ENCODE peak calls at places on chromosome 4, in four cellular contexts. One of them, this sample, is unnamed.

GRCh38 chr4:72326692-72327632 is 242.1 kb downstream of the ADAMTS3 start:
- DNase-seq in HepG2: peak; percentile 33
- DNase-seq in K562: peak; percentile 43
- DNase-seq in GM12878: no peak
- DNase-seq in this sample: no peak

GRCh38 chr4:24434193-24434728 is 150.1 kb downstream of the DHX15 start:
- DNase-seq in HepG2: no peak
- DNase-seq in K562: no peak
- DNase-seq in GM12878: no peak
- DNase-seq in this sample: no peak

GRCh38 chr4:47623916-47624554 is 139.0 kb downstream of the ATP10D start:
- DNase-seq in HepG2: no peak
- DNase-seq in K562: no peak
- DNase-seq in GM12878: no peak
- DNase-seq in this sample: no peak

GRCh38 chr4:156838761-156839160 is 132.8 kb downstream of the PDGFC start:
- DNase-seq in HepG2: no peak
- DNase-seq in K562: no peak
- DNase-seq in GM12878: no peak
- DNase-seq in this sample: no peak

GRCh38 chr4:48673537-48673936 is 106.5 kb downstream of the FRYL start:
- DNase-seq in HepG2: no peak
- DNase-seq in K562: no peak
- DNase-seq in GM12878: no peak
- DNase-seq in this sample: no peak

GRCh38 chr4:188905248-188905647 is 766.0 kb downstream of the TRIML1 start:
- DNase-seq in HepG2: no peak
- DNase-seq in K562: no peak
- DNase-seq in GM12878: no peak
- DNase-seq in this sample: no peak

GRCh38 chr4:181536753-181537434 is 706.3 kb upstream of the TENM3 start:
- DNase-seq in HepG2: no peak
- DNase-seq in K562: no peak
- DNase-seq in GM12878: no peak
- DNase-seq in this sample: no peak

GRCh38 chr4:73609688-73610087 is 10.5 kb downstream of the RASSF6 start:
- DNase-seq in HepG2: peak; percentile 65
- DNase-seq in K562: no peak
- DNase-seq in GM12878: no peak
- DNase-seq in this sample: no peak

GRCh38 chr4:14607578-14607977 is 394.7 kb upstream of the CPEB2 start:
- DNase-seq in HepG2: no peak
- DNase-seq in K562: no peak
- DNase-seq in GM12878: no peak
- DNase-seq in this sample: no peak

GRCh38 chr4:48315728-48316630 is 25.4 kb upstream of the SLAIN2 start:
- DNase-seq in HepG2: peak; percentile 54
- DNase-seq in K562: peak; percentile 73
- DNase-seq in GM12878: no peak
- DNase-seq in this sample: peak; percentile 16

GRCh38 chr4:48342559-48342878 is 1.2 kb downstream of the SLAIN2 start:
- DNase-seq in HepG2: no peak
- DNase-seq in K562: peak; percentile 33
- DNase-seq in GM12878: no peak
- DNase-seq in this sample: no peak

GRCh38 chr4:2832309-2832980 is 11.2 kb upstream of the ADD1 start:
- DNase-seq in HepG2: no peak
- DNase-seq in K562: no peak
- DNase-seq in GM12878: no peak
- DNase-seq in this sample: no peak

GRCh38 chr4:3311095-3311372 is 18.2 kb downstream of the RGS12 start:
- DNase-seq in HepG2: no peak
- DNase-seq in K562: no peak
- DNase-seq in GM12878: no peak
- DNase-seq in this sample: no peak

GRCh38 chr4:123246085-123246484 is 150.5 kb upstream of the SPRY1 start:
- DNase-seq in HepG2: no peak
- DNase-seq in K562: no peak
- DNase-seq in GM12878: no peak
- DNase-seq in this sample: no peak

GRCh38 chr4:85175190-85175589 is 208.7 kb upstream of the WDFY3 start:
- DNase-seq in HepG2: no peak
- DNase-seq in K562: no peak
- DNase-seq in GM12878: no peak
- DNase-seq in this sample: no peak

GRCh38 chr4:1180663-1181062 is 8.3 kb upstream of the SPON2 start:
- DNase-seq in HepG2: no peak
- DNase-seq in K562: no peak
- DNase-seq in GM12878: no peak
- DNase-seq in this sample: no peak

GRCh38 chr4:1183985-1184773 is 11.8 kb upstream of the SPON2 start:
- DNase-seq in HepG2: no peak
- DNase-seq in K562: no peak
- DNase-seq in GM12878: peak; percentile 64
- DNase-seq in this sample: no peak

GRCh38 chr4:1179089-1179441 is 6.7 kb upstream of the SPON2 start:
- DNase-seq in HepG2: no peak
- DNase-seq in K562: peak; percentile 74
- DNase-seq in GM12878: no peak
- DNase-seq in this sample: no peak

GRCh38 chr4:1179976-1180375 is 7.6 kb upstream of the SPON2 start:
- DNase-seq in HepG2: no peak
- DNase-seq in K562: no peak
- DNase-seq in GM12878: no peak
- DNase-seq in this sample: no peak

DNA sequence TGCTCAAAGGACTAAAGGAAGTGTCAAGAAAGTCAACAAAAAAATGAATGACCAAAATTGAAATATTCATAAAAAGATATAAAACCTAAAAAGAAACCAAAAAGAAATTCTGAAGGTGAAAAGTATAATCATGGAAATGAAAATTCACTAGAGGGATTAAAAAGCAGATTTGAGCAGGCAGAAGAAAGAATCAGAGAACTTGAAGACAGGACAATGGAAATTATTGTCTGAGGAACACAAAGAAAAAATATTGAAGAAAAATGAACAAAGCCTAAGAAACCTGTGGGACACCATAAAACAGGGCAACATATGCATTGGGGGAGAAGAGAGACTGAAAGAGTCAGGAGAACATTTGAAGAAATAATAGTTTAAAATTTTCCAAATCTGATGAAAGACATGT is 9.9 kb upstream of the SPON2 start:
- DNase-seq in HepG2: no peak
- DNase-seq in K562: no peak
- DNase-seq in GM12878: no peak
- DNase-seq in this sample: no peak
- TF ChIP-seq NR2C2 in HepG2: no peak
- TF ChIP-seq NR2C2 in K562: no peak
- TF ChIP-seq NR2C2 in GM12878: no peak
- TF ChIP-seq NR2C2 in this sample: no peak

GRCh38 chr4:107094332-107094731 is 58.2 kb upstream of the DKK2 start:
- DNase-seq in HepG2: peak; percentile 1
- DNase-seq in K562: no peak
- DNase-seq in GM12878: no peak
- DNase-seq in this sample: no peak
- TF ChIP-seq NR2C2 in HepG2: no peak
- TF ChIP-seq NR2C2 in K562: no peak
- TF ChIP-seq NR2C2 in GM12878: no peak
- TF ChIP-seq NR2C2 in this sample: no peak

DNA sequence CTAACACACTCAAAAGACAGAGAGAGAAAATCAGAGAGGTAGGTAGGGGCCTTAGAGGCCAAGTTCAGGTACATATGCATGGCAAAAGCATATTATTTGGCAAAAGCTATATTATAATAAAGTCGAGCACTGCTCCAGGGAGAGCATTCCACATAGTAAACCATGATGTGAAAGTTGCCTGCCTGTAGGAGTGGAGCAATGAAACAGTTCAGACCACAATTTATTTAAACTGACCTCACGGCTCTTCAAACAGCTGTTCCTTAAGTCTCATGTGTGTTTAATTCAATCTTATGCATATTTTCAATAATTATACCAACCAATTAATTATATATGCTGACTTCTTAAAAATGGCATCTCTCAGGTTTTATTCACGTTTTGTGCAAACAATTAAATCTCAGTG is 3.3 kb downstream of the RFC1 start:
- DNase-seq in HepG2: no peak
- DNase-seq in K562: no peak
- DNase-seq in GM12878: no peak
- DNase-seq in this sample: no peak
- TF ChIP-seq NR2C2 in HepG2: no peak
- TF ChIP-seq NR2C2 in K562: no peak
- TF ChIP-seq NR2C2 in GM12878: no peak
- TF ChIP-seq NR2C2 in this sample: no peak

GRCh38 chr4:7873881-7874280 is 65.8 kb downstream of the AFAP1 start:
- DNase-seq in HepG2: no peak
- DNase-seq in K562: no peak
- DNase-seq in GM12878: no peak
- DNase-seq in this sample: no peak

GRCh38 chr4:7874838-7875237 is 64.8 kb downstream of the AFAP1 start:
- DNase-seq in HepG2: no peak
- DNase-seq in K562: no peak
- DNase-seq in GM12878: no peak
- DNase-seq in this sample: no peak

GRCh38 chr4:7877131-7877530 is 62.5 kb downstream of the AFAP1 start:
- DNase-seq in HepG2: no peak
- DNase-seq in K562: no peak
- DNase-seq in GM12878: no peak
- DNase-seq in this sample: no peak

GRCh38 chr4:7878323-7878722 is 61.3 kb downstream of the AFAP1 start:
- DNase-seq in HepG2: no peak
- DNase-seq in K562: no peak
- DNase-seq in GM12878: no peak
- DNase-seq in this sample: no peak

DNA sequence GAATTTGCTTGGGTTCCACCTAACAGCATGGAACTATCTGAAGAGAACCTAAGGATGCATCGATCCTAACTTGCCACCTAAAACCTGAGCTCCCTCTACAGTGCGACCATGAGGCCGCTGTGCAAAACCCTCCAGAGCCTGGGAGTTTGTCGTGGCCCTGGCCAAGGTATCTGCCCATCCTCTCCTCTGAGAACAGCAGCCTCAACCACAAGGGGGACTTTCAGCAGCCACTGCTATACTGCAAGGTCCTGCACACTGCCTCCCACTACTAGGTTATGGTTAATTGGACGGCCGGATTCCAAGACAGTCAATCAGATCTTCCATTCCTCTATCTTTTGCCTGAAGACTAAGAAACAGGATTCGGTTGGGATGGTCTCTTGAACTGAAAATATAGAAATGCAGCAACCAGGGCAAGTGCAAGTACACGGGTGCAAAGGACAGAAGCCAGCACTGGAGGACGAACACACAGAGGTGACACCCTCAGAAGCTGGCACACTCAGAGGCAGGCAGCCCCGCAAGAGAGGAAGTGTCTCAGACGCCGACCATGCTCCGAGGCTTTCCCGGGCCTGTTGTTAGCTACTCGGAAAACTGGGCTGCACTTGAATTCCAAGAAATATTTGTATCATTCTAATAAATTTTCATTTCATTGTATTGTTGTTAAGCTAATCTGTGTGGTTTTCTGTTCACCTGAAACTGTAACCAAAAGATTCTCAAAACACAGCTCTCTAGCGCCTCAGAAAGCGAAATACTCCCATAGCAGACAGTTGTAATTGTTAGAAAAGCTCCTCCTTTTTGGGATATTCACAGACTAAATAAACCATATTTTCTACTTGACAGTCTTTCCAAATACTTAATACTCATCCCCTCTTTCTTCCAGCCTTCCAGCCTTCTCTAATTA is 63.3 kb downstream of the AFAP1 start:
- DNase-seq in HepG2: peak; percentile 55
- DNase-seq in K562: peak; percentile 8
- DNase-seq in GM12878: no peak
- DNase-seq in this sample: peak; percentile 54
- TF ChIP-seq NR2C2 in HepG2: no peak
- TF ChIP-seq NR2C2 in K562: no peak
- TF ChIP-seq NR2C2 in GM12878: no peak
- TF ChIP-seq NR2C2 in this sample: no peak

GRCh38 chr4:169251291-169252235 is 19.2 kb downstream of the SH3RF1 start:
- DNase-seq in HepG2: peak; percentile 82
- DNase-seq in K562: no peak
- DNase-seq in GM12878: no peak
- DNase-seq in this sample: no peak

GRCh38 chr4:169250796-169251195 is 20.0 kb downstream of the SH3RF1 start:
- DNase-seq in HepG2: peak; percentile 60
- DNase-seq in K562: no peak
- DNase-seq in GM12878: no peak
- DNase-seq in this sample: no peak

GRCh38 chr4:169253087-169253675 is 17.6 kb downstream of the SH3RF1 start:
- DNase-seq in HepG2: no peak
- DNase-seq in K562: no peak
- DNase-seq in GM12878: no peak
- DNase-seq in this sample: no peak

GRCh38 chr4:169253904-169254303 is 16.9 kb downstream of the SH3RF1 start:
- DNase-seq in HepG2: no peak
- DNase-seq in K562: no peak
- DNase-seq in GM12878: no peak
- DNase-seq in this sample: no peak

GRCh38 chr4:169252339-169253086 is 18.2 kb downstream of the SH3RF1 start:
- DNase-seq in HepG2: no peak
- DNase-seq in K562: no peak
- DNase-seq in GM12878: no peak
- DNase-seq in this sample: no peak
- TF ChIP-seq NR2C2 in HepG2: no peak
- TF ChIP-seq NR2C2 in K562: no peak
- TF ChIP-seq NR2C2 in GM12878: no peak
- TF ChIP-seq NR2C2 in this sample: no peak